ENCODE peak calls at places on chromosome 18, in ten cellular contexts. Z is heart right ventricle, H is uterus, F is right atrium auricular region, Q is adrenal gland, U is lower lobe of right lung, L is A549, W is BJ, X is upper lobe of right lung, E is epithelial cell of esophagus. J is an unnamed sample.

GRCh38 chr18:44786257-44786656 is 105.6 kb downstream of the SETBP1 start:
- DNase-seq in X (no peak), H (no peak), Z (no peak), L (no peak), E (no peak), U (no peak), Q (no peak), F (no peak), W (no peak), J (no peak)

GRCh38 chr18:49784427-49785185 is 28.7 kb downstream of the ACAA2 start:
- DNase-seq in E (peak; percentile 60), U (no peak), X (no peak), Q (no peak), H (no peak), Z (no peak), L (no peak), W (no peak), F (no peak), J (no peak)

GRCh38 chr18:67219821-67220220 is 296.7 kb downstream of the DSEL start:
- DNase-seq in U (no peak), W (no peak), Z (no peak), F (no peak), Q (no peak), X (no peak), H (no peak), L (no peak), E (no peak), J (no peak)

GRCh38 chr18:23658296-23658695 is 4.4 kb downstream of the ANKRD29 start:
- DNase-seq in E (peak; percentile 47), X (no peak), W (no peak), Q (no peak), U (no peak), L (no peak), Z (no peak), H (no peak), F (no peak), J (no peak)

GRCh38 chr18:79848579-79849327 is 51.0 kb downstream of the KCNG2 start:
- DNase-seq in Z (no peak), L (no peak), F (peak; percentile 32), E (no peak), Q (no peak), W (no peak), X (peak; percentile 56), U (no peak), H (no peak), J (no peak)

GRCh38 chr18:2978626-2979025 is 34.3 kb downstream of the LPIN2 start:
- DNase-seq in U (no peak), Z (no peak), Q (peak; percentile 91), H (no peak), E (peak; percentile 53), F (no peak), L (peak; percentile 48), W (no peak), X (no peak), J (peak; percentile 69)

GRCh38 chr18:59502222-59502898 is 143.3 kb upstream of the LMAN1 start:
- DNase-seq in W (peak; percentile 79), Z (no peak), U (no peak), Q (no peak), F (peak; percentile 75), X (no peak), L (no peak), E (peak; percentile 80), H (peak; percentile 74), J (peak; percentile 76)

GRCh38 chr18:13273800-13274199 is 55.2 kb downstream of the LDLRAD4 start:
- DNase-seq in U (no peak), W (no peak), H (no peak), Q (no peak), X (peak; percentile 40), L (no peak), F (no peak), Z (no peak), E (no peak), J (no peak)

GRCh38 chr18:61998335-61998734 is 105.5 kb upstream of the RNF152 start:
- DNase-seq in X (no peak), H (no peak), W (no peak), U (no peak), Z (no peak), F (no peak), Q (no peak), E (peak; percentile 19), L (no peak), J (no peak)

GRCh38 chr18:58112174-58112573 is 68.1 kb downstream of the NEDD4L start:
- DNase-seq in L (no peak), W (no peak), F (no peak), U (no peak), Z (no peak), E (no peak), H (no peak), X (no peak), Q (no peak), J (no peak)

GRCh38 chr18:68316636-68317035 is 398.3 kb downstream of the TMX3 start:
- DNase-seq in X (no peak), U (no peak), Z (no peak), H (no peak), F (no peak), L (no peak), Q (no peak), W (peak; percentile 7), E (no peak), J (peak; percentile 6)

GRCh38 chr18:45007531-45007930 is 326.8 kb downstream of the SETBP1 start:
- DNase-seq in Z (no peak), H (no peak), X (no peak), W (no peak), L (no peak), U (no peak), E (no peak), Q (no peak), F (no peak), J (no peak)

GRCh38 chr18:43274526-43274925 is 2.8 kb downstream of the SYT4 start:
- DNase-seq in X (no peak), F (no peak), Z (no peak), W (no peak), Q (no peak), U (no peak), L (no peak), H (no peak), E (no peak), J (no peak)

GRCh38 chr18:31274915-31275314 is 43.0 kb upstream of the DSG1 start:
- DNase-seq in W (no peak), H (peak; percentile 18), X (peak; percentile 66), U (peak; percentile 59), Q (peak; percentile 12), Z (peak; percentile 33), F (peak; percentile 76), L (peak; percentile 69), E (peak; percentile 96), J (peak; percentile 45)

GRCh38 chr18:32805354-32805753 is 32.5 kb upstream of the KLHL14 start:
- DNase-seq in X (no peak), U (no peak), Q (no peak), W (no peak), H (no peak), F (no peak), Z (no peak), E (no peak), L (no peak), J (no peak)

GRCh38 chr18:37705016-37705415 is 139.4 kb upstream of the CELF4 start:
- DNase-seq in U (no peak), Q (no peak), X (no peak), W (no peak), F (no peak), Z (no peak), E (no peak), H (no peak), L (no peak), J (no peak)

GRCh38 chr18:527136-527535 is 26.6 kb upstream of the COLEC12 start:
- DNase-seq in W (no peak), U (no peak), Z (no peak), F (no peak), X (no peak), H (no peak), Q (no peak), E (no peak), L (no peak), J (no peak)

GRCh38 chr18:10402876-10403559 is 51.4 kb upstream of the APCDD1 start:
- DNase-seq in X (no peak), U (no peak), F (no peak), H (peak; percentile 47), L (no peak), Z (no peak), W (no peak), E (no peak), Q (no peak), J (no peak)
- TF ChIP-seq CTCF in X (no peak), U (no peak), F (no peak), H (no peak), L (no peak), Z (no peak), W (no peak), E (no peak), Q (no peak), J (no peak)

GRCh38 chr18:42025974-42026625 is 71.1 kb downstream of the PIK3C3 start:
- DNase-seq in W (no peak), Z (no peak), L (no peak), U (no peak), E (no peak), H (no peak), Q (no peak), X (no peak), F (no peak), J (no peak)
- H3K4me3 ChIP-seq in W (no peak overlapping the region), Z (no peak overlapping the region), L (no peak overlapping the region), U (no peak overlapping the region), E (no peak overlapping the region), H (no peak overlapping the region), Q (no peak overlapping the region), X (no peak overlapping the region), F (no peak overlapping the region), J (no peak overlapping the region)

DNA sequence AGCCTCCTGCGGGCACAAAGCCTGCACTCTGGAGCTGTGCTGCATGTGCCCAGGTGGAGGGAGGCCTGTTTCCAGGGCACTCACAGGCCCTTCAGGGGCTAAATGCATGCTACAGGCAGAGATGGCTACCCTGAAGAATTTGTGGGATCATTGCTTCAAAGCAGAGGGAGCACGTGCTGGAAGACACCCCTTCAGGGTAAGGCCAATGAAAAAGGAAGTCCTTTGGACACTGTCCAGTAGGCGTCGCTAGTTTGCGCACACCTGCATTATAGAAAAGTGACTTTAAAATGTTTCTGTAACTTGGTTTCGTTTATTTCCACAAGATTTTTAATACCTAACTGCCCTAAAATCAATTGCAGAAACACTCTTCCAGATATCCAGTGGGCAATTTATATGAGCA is 325.3 kb downstream of the ZNF516 start:
- DNase-seq in U (no peak), H (no peak), Q (no peak), Z (no peak), F (no peak), X (no peak), E (no peak), L (no peak), W (no peak), J (no peak)
- TF ChIP-seq CTCF in U (no peak), H (no peak), Q (no peak), Z (peak; percentile 12), F (no peak), X (no peak), E (no peak), L (no peak), W (no peak), J (no peak)

GRCh38 chr18:25921677-25922421 is 168.6 kb downstream of the SS18 start:
- DNase-seq in Q (peak; percentile 63), F (no peak), H (no peak), L (peak; percentile 66), W (no peak), X (no peak), E (peak; percentile 38), Z (no peak), U (no peak), J (no peak)

GRCh38 chr18:25927830-25928229 is 162.6 kb downstream of the SS18 start:
- DNase-seq in H (no peak), W (no peak), X (no peak), F (no peak), Z (no peak), L (no peak), U (no peak), Q (no peak), E (no peak), J (no peak)

GRCh38 chr18:25923193-25923592 is 167.2 kb downstream of the SS18 start:
- DNase-seq in Z (no peak), H (no peak), U (no peak), X (no peak), L (no peak), E (no peak), F (no peak), W (no peak), Q (no peak), J (no peak)
- H3K4me3 ChIP-seq in Z (no peak overlapping the region), H (no peak overlapping the region), U (no peak overlapping the region), X (no peak overlapping the region), L (no peak overlapping the region), E (no peak overlapping the region), F (no peak overlapping the region), W (no peak overlapping the region), Q (no peak overlapping the region), J (no peak overlapping the region)

J was measured in astrocyte of the cerebellum.